ENCODE peak calls at places on chromosomes 5 and 9, in six cellular contexts. One of them, this sample, is unnamed.

GRCh38 chr9:25716220-25716872 is 38.1 kb upstream of the TUSC1 start:
- DNase-seq in T-helper 1 cell: no peak
- DNase-seq in posterior cingulate gyrus: no peak
- DNase-seq in naive B cell: no peak
- DNase-seq in activated CD4-positive, alpha-beta T cell treated with anti-CD3 and anti-CD28 coated beads for 24 hours: no peak
- DNase-seq in ovary: no peak
- DNase-seq in this sample: peak

GRCh38 chr5:5409151-5409810 is 13.2 kb upstream of the ICE1 start:
- DNase-seq in naive B cell: no peak
- DNase-seq in activated CD4-positive, alpha-beta T cell treated with anti-CD3 and anti-CD28 coated beads for 24 hours: no peak
- DNase-seq in ovary: no peak
- DNase-seq in posterior cingulate gyrus: no peak
- DNase-seq in T-helper 1 cell: no peak
- DNase-seq in this sample: no peak

GRCh38 chr9:27537027-27537435 is 7.4 kb upstream of the MOB3B start:
- DNase-seq in ovary: no peak
- DNase-seq in posterior cingulate gyrus: no peak
- DNase-seq in activated CD4-positive, alpha-beta T cell treated with anti-CD3 and anti-CD28 coated beads for 24 hours: no peak
- DNase-seq in T-helper 1 cell: no peak
- DNase-seq in naive B cell: no peak
- DNase-seq in this sample: no peak

GRCh38 chr5:57128325-57128724 is 45.5 kb upstream of the GPBP1 start:
- DNase-seq in T-helper 1 cell: no peak
- DNase-seq in activated CD4-positive, alpha-beta T cell treated with anti-CD3 and anti-CD28 coated beads for 24 hours: no peak
- DNase-seq in posterior cingulate gyrus: no peak
- DNase-seq in naive B cell: no peak
- DNase-seq in ovary: no peak
- DNase-seq in this sample: no peak

GRCh38 chr5:102099766-102100331 is 196.2 kb downstream of the SLCO4C1 start:
- DNase-seq in posterior cingulate gyrus: no peak
- DNase-seq in T-helper 1 cell: no peak
- DNase-seq in activated CD4-positive, alpha-beta T cell treated with anti-CD3 and anti-CD28 coated beads for 24 hours: no peak
- DNase-seq in naive B cell: no peak
- DNase-seq in ovary: no peak
- DNase-seq in this sample: no peak

GRCh38 chr5:33445808-33446207 is 5.0 kb downstream of the TARS1 start:
- DNase-seq in naive B cell: no peak
- DNase-seq in ovary: no peak
- DNase-seq in activated CD4-positive, alpha-beta T cell treated with anti-CD3 and anti-CD28 coated beads for 24 hours: no peak
- DNase-seq in posterior cingulate gyrus: no peak
- DNase-seq in T-helper 1 cell: no peak
- DNase-seq in this sample: no peak

GRCh38 chr5:65820373-65820772 is 98.4 kb downstream of the NLN start:
- DNase-seq in posterior cingulate gyrus: no peak
- DNase-seq in activated CD4-positive, alpha-beta T cell treated with anti-CD3 and anti-CD28 coated beads for 24 hours: no peak
- DNase-seq in T-helper 1 cell: no peak
- DNase-seq in naive B cell: no peak
- DNase-seq in ovary: no peak
- DNase-seq in this sample: no peak

GRCh38 chr9:90870646-90871326 is 69.2 kb downstream of the SYK start:
- DNase-seq in naive B cell: peak
- DNase-seq in activated CD4-positive, alpha-beta T cell treated with anti-CD3 and anti-CD28 coated beads for 24 hours: peak
- DNase-seq in posterior cingulate gyrus: peak
- DNase-seq in T-helper 1 cell: peak
- DNase-seq in ovary: peak
- DNase-seq in this sample: peak

GRCh38 chr5:151298063-151298462 is 5.5 kb downstream of the SLC36A3 start:
- DNase-seq in posterior cingulate gyrus: no peak
- DNase-seq in ovary: no peak
- DNase-seq in activated CD4-positive, alpha-beta T cell treated with anti-CD3 and anti-CD28 coated beads for 24 hours: no peak
- DNase-seq in naive B cell: no peak
- DNase-seq in T-helper 1 cell: no peak
- DNase-seq in this sample: peak